ENCODE peak calls at places on chromosomes 13 and 19, in nine cellular contexts. T is endodermal cell; B is fibroblast of lung; H is esophagus squamous epithelium; N is heart left ventricle; D is ascending aorta; L is thoracic aorta; S is brain microvascular endothelial cell; E is CD8-positive, alpha-beta T cell. Z is an unnamed sample. For H3K36me3, the result is how much of the 10 kb centered on the place peaks cover.

GRCh38 chr19:7833225-7834156 is 3.5 kb downstream of the EVI5L start:
- DNase-seq in L (no peak), B (peak), H (no peak), D (no peak), T (no peak), N (peak), E (no peak), S (no peak), Z (no peak)

GRCh38 chr13:109938255-109938936 is 152.0 kb upstream of the IRS2 start:
- DNase-seq in E (no peak), L (no peak), T (no peak), H (no peak), N (no peak), B (peak), S (peak), D (no peak), Z (peak)

GRCh38 chr13:50387124-50387581 is 371.9 kb downstream of the KCNRG start:
- DNase-seq in N (peak), E (peak), S (no peak), H (no peak), L (no peak), T (peak), D (peak), B (peak), Z (no peak)

GRCh38 chr19:34181111-34181864 is 9.0 kb downstream of the LSM14A start:
- DNase-seq in B (no peak), L (no peak), H (no peak), S (no peak), N (no peak), D (no peak), E (no peak), T (no peak), Z (no peak)

GRCh38 chr19:3665681-3666544 is 34.4 kb downstream of the PIP5K1C start:
- DNase-seq in D (no peak), T (peak), H (no peak), S (no peak), L (peak), E (peak), N (peak), B (no peak), Z (no peak)

GRCh38 chr13:77595166-77595810 is 59.8 kb downstream of the SCEL start:
- DNase-seq in H (no peak), L (no peak), B (no peak), S (no peak), T (no peak), D (no peak), E (no peak), N (no peak), Z (no peak)

GRCh38 chr13:23794267-23795161 is 94.7 kb downstream of the MIPEP start:
- DNase-seq in T (no peak), L (no peak), E (no peak), S (peak), B (peak), D (no peak), H (no peak), N (no peak), Z (no peak)

GRCh38 chr19:29886535-29886934 is 55.5 kb upstream of the URI1 start:
- DNase-seq in L (no peak), E (no peak), H (no peak), D (no peak), S (no peak), B (no peak), T (no peak), N (no peak), Z (no peak)

GRCh38 chr13:50664961-50665360 is 178.5 kb downstream of the DLEU7 start:
- DNase-seq in L (no peak), T (peak), E (no peak), H (no peak), S (no peak), N (no peak), B (no peak), D (no peak), Z (no peak)

GRCh38 chr19:29966594-29967249 is 24.7 kb downstream of the URI1 start:
- DNase-seq in H (no peak), N (no peak), L (no peak), T (no peak), S (no peak), D (no peak), E (no peak), B (peak), Z (no peak)

GRCh38 chr13:75838366-75839017 is 202.4 kb downstream of the LMO7 start:
- DNase-seq in T (no peak), E (no peak), L (no peak), N (no peak), S (no peak), H (no peak), D (no peak), B (no peak), Z (no peak)

GRCh38 chr13:79810671-79811070 is 329.7 kb downstream of the NDFIP2 start:
- DNase-seq in H (no peak), L (no peak), T (no peak), N (no peak), S (peak), D (no peak), E (no peak), B (peak), Z (peak)

GRCh38 chr19:16638666-16639065 is 10.7 kb upstream of the MED26 start:
- DNase-seq in T (no peak), D (no peak), B (no peak), E (no peak), L (no peak), S (no peak), H (no peak), N (no peak), Z (no peak)
- H3K36me3 ChIP-seq in T (half or more), D (half or more), B (under half), E (under half), L (under half), S (under half), H (half or more), N (half or more), Z (under half)

DNA sequence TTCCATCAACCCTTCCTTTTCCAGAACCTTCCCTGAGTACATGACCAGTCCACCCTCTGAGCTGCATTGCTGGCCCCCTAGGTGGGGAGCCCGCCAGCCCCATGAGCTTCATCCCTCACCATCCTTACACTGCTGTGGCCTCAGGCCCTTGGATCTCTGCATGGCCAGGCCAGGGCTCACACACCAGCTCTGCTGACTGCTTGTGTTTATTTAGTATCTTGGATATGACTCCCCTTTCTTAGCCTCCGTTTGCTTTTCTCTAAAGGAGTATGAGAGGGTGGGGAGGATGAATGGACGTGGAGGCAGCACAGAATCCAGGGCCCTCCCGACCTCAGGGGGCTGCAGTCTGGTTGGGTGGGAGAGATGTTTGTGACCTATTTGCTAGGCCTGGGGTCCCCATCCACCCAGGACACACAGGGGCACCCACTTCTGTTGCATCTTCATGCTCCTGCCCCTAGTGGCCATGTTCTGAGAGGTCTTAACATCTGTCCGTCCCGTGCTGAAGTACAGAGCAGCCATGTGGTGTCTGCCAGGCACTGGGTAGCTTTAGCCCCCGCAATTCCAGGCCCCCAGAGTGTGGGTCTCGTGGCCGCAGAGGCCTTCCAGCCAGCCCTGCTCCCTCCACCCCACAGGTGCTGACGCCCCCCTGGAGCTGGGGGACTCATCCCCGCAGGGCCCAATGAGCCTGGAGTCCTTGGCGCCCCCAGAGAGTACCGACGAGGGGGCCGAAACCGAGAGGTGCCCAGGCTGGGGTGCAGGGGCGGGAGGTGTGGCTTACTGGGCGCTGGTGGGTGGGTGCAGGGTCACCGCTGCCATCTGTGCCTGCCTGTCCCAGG is 13.0 kb downstream of the ARHGEF1 start:
- DNase-seq in N (no peak), D (no peak), S (no peak), B (no peak), T (no peak), H (no peak), E (no peak), L (no peak), Z (no peak)
- TF ChIP-seq CTCF in N (no peak), D (no peak), S (peak), B (no peak), T (peak), H (no peak), E (peak), L (no peak), Z (peak)

DNA sequence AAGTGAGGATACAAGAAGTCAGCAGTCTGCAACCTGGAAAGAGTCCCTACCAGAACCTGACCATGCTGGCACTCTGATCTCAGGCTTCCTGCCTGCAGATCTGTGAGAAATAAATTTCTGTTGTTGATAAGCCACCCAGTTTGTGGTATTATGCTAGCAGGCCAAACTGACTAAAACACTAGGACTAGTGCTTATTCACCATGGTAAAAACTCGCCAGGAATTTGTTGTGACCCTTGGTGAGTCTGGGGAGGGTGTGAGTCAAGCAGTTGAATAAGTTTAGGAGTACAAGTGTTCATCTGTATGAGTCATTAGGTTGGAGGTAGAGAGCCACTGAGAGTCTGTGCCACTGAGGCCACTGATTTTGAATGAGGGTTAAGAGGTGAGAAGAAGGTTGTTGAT is 3.6 kb downstream of the ZIK1 start:
- DNase-seq in D (no peak), H (no peak), E (no peak), B (no peak), N (no peak), S (peak), L (no peak), T (no peak), Z (no peak)
- H3K36me3 ChIP-seq in D (under half), H (under half), E (under half), B (under half), N (under half), S (under half), L (under half), T (half or more), Z (under half)

DNA sequence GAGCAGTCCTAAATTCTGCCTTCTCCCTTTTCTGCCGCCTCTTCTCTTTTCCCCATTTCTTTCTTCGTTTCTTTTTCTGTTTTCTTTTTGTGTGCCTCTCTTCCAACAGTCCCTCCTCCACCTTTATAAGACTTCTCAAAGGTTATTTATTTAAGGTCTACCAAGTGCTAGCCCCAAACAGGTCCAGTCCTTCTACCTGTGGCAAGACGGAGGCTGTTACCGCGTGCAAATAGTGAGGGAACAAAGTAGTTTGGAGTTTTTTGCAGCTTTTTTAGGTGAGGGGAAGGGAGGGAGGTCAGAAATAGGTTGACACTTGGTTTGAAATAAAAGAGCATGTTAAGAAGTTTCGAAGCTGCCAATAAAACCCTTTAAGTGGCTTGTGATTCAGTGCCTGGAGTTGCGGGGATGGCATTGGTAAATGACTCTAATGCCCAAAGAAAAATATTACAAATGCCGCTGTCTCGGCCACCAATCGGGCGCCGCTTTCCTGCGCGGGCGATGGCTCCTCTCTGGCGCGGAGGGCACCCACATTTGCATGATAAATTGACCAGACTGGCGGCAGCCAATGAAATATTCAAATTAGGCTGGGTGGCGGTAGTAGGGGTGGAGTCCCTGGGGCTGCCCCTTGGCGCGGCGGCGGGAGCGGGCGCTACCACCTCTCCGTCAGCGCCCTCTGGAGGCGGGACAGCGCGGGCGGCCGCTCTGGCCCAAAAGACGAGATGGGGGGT is 7.5 kb upstream of the TSHZ3 start:
- DNase-seq in S (no peak), T (peak), D (no peak), E (peak), H (no peak), L (no peak), B (no peak), N (peak), Z (no peak)
- TF ChIP-seq CTCF in S (peak), T (peak), D (peak), E (peak), H (peak), L (peak), B (no peak), N (peak), Z (peak)

DNA sequence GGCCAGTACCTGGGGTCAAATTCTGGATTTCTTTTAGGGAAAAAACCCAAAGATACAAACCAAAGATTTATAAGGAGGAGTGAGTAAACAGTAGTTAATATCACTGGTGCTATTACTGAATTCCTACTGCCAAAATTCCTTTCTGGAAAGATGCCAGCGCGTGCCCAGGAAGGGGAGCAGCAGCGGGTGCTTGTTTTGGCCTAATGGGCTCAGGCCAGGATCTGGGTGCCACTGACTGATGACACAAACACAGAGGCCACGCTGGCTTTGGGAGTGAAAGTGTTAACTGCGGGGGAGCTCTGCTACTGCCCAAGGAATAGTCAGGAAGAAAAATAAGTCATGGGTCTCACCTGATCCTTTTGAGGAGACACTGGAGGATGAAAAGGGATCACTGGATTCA is 61.2 kb downstream of the KLF2 start:
- DNase-seq in H (no peak), S (no peak), N (no peak), L (no peak), T (no peak), E (no peak), B (no peak), D (no peak), Z (no peak)
- H3K36me3 ChIP-seq in H (half or more), S (under half), N (half or more), L (under half), T (half or more), E (under half), B (under half), D (under half), Z (under half)

Z was measured in kidney epithelial cell.